ENCODE peak calls at places on chromosomes 7 and 10, in ten cellular contexts. One of them, this sample, is unnamed.
A peak's percentile ranks its signal among the peaks of the same experiment; 100 is the strongest.

GRCh38 chr10:103720328-103720963 is 134.9 kb downstream of the SH3PXD2A start:
- DNase-seq in Peyer's patch: no peak
- DNase-seq in cardiac muscle cell: peak; percentile 79
- DNase-seq in brain microvascular endothelial cell: no peak
- DNase-seq in CD8-positive, alpha-beta T cell: no peak
- DNase-seq in psoas muscle: no peak
- DNase-seq in A549: no peak
- DNase-seq in WERI-Rb-1: no peak
- DNase-seq in prostate gland: no peak
- DNase-seq in mesendoderm: peak; percentile 25
- DNase-seq in this sample: no peak

GRCh38 chr7:75575488-75576112 is 83.5 kb downstream of the SPDYE5 start:
- DNase-seq in Peyer's patch: no peak
- DNase-seq in cardiac muscle cell: no peak
- DNase-seq in brain microvascular endothelial cell: no peak
- DNase-seq in CD8-positive, alpha-beta T cell: no peak
- DNase-seq in psoas muscle: no peak
- DNase-seq in A549: no peak
- DNase-seq in WERI-Rb-1: peak; percentile 59
- DNase-seq in prostate gland: no peak
- DNase-seq in mesendoderm: no peak
- DNase-seq in this sample: peak; percentile 28

GRCh38 chr7:11319491-11320274 is 346.0 kb downstream of the PHF14 start:
- DNase-seq in Peyer's patch: no peak
- DNase-seq in cardiac muscle cell: no peak
- DNase-seq in brain microvascular endothelial cell: peak; percentile 57
- DNase-seq in CD8-positive, alpha-beta T cell: no peak
- DNase-seq in psoas muscle: no peak
- DNase-seq in A549: no peak
- DNase-seq in WERI-Rb-1: no peak
- DNase-seq in prostate gland: no peak
- DNase-seq in mesendoderm: no peak
- DNase-seq in this sample: no peak

GRCh38 chr10:10804061-10804460 is 213.6 kb upstream of the CELF2 start:
- DNase-seq in Peyer's patch: no peak
- DNase-seq in cardiac muscle cell: no peak
- DNase-seq in brain microvascular endothelial cell: no peak
- DNase-seq in CD8-positive, alpha-beta T cell: no peak
- DNase-seq in psoas muscle: no peak
- DNase-seq in A549: no peak
- DNase-seq in WERI-Rb-1: no peak
- DNase-seq in prostate gland: no peak
- DNase-seq in mesendoderm: no peak
- DNase-seq in this sample: no peak

GRCh38 chr10:73894245-73894971 is 16.5 kb upstream of the PLAU start:
- DNase-seq in Peyer's patch: no peak
- DNase-seq in cardiac muscle cell: no peak
- DNase-seq in brain microvascular endothelial cell: peak; percentile 82
- DNase-seq in CD8-positive, alpha-beta T cell: no peak
- DNase-seq in psoas muscle: no peak
- DNase-seq in A549: no peak
- DNase-seq in WERI-Rb-1: no peak
- DNase-seq in prostate gland: no peak
- DNase-seq in mesendoderm: no peak
- DNase-seq in this sample: no peak

GRCh38 chr10:34280599-34281374 is 534.3 kb downstream of the PARD3 start:
- DNase-seq in Peyer's patch: no peak
- DNase-seq in cardiac muscle cell: no peak
- DNase-seq in brain microvascular endothelial cell: peak; percentile 96
- DNase-seq in CD8-positive, alpha-beta T cell: no peak
- DNase-seq in psoas muscle: peak; percentile 39
- DNase-seq in A549: peak; percentile 35
- DNase-seq in WERI-Rb-1: no peak
- DNase-seq in prostate gland: peak; percentile 64
- DNase-seq in mesendoderm: peak; percentile 56
- DNase-seq in this sample: no peak

GRCh38 chr7:5314864-5315263 is 32.1 kb downstream of the SLC29A4 start:
- DNase-seq in Peyer's patch: no peak
- DNase-seq in cardiac muscle cell: no peak
- DNase-seq in brain microvascular endothelial cell: no peak
- DNase-seq in CD8-positive, alpha-beta T cell: no peak
- DNase-seq in psoas muscle: no peak
- DNase-seq in A549: no peak
- DNase-seq in WERI-Rb-1: no peak
- DNase-seq in prostate gland: no peak
- DNase-seq in mesendoderm: no peak
- DNase-seq in this sample: no peak

GRCh38 chr7:137343483-137343841 is at the start of gene PTN:
- DNase-seq in Peyer's patch: no peak
- DNase-seq in cardiac muscle cell: peak; percentile 69
- DNase-seq in brain microvascular endothelial cell: peak; percentile 14
- DNase-seq in CD8-positive, alpha-beta T cell: no peak
- DNase-seq in psoas muscle: peak; percentile 25
- DNase-seq in A549: no peak
- DNase-seq in WERI-Rb-1: peak; percentile 16
- DNase-seq in prostate gland: peak; percentile 14
- DNase-seq in mesendoderm: peak; percentile 90
- DNase-seq in this sample: peak; percentile 9

GRCh38 chr7:43640679-43641078 is 57.8 kb downstream of the STK17A start:
- DNase-seq in Peyer's patch: no peak
- DNase-seq in cardiac muscle cell: no peak
- DNase-seq in brain microvascular endothelial cell: no peak
- DNase-seq in CD8-positive, alpha-beta T cell: no peak
- DNase-seq in psoas muscle: no peak
- DNase-seq in A549: no peak
- DNase-seq in WERI-Rb-1: no peak
- DNase-seq in prostate gland: no peak
- DNase-seq in mesendoderm: no peak
- DNase-seq in this sample: no peak

GRCh38 chr7:43642897-43643630 is 60.2 kb downstream of the STK17A start:
- DNase-seq in Peyer's patch: no peak
- DNase-seq in cardiac muscle cell: no peak
- DNase-seq in brain microvascular endothelial cell: no peak
- DNase-seq in CD8-positive, alpha-beta T cell: no peak
- DNase-seq in psoas muscle: no peak
- DNase-seq in A549: no peak
- DNase-seq in WERI-Rb-1: no peak
- DNase-seq in prostate gland: no peak
- DNase-seq in mesendoderm: no peak
- DNase-seq in this sample: no peak

GRCh38 chr7:43643842-43644241 is 60.9 kb downstream of the STK17A start:
- DNase-seq in Peyer's patch: no peak
- DNase-seq in cardiac muscle cell: no peak
- DNase-seq in brain microvascular endothelial cell: no peak
- DNase-seq in CD8-positive, alpha-beta T cell: no peak
- DNase-seq in psoas muscle: no peak
- DNase-seq in A549: no peak
- DNase-seq in WERI-Rb-1: no peak
- DNase-seq in prostate gland: no peak
- DNase-seq in mesendoderm: no peak
- DNase-seq in this sample: no peak

GRCh38 chr7:43637114-43637806 is 54.4 kb downstream of the STK17A start:
- DNase-seq in Peyer's patch: no peak
- DNase-seq in cardiac muscle cell: no peak
- DNase-seq in brain microvascular endothelial cell: no peak
- DNase-seq in CD8-positive, alpha-beta T cell: no peak
- DNase-seq in psoas muscle: no peak
- DNase-seq in A549: no peak
- DNase-seq in WERI-Rb-1: no peak
- DNase-seq in prostate gland: no peak
- DNase-seq in mesendoderm: no peak
- DNase-seq in this sample: no peak

DNA sequence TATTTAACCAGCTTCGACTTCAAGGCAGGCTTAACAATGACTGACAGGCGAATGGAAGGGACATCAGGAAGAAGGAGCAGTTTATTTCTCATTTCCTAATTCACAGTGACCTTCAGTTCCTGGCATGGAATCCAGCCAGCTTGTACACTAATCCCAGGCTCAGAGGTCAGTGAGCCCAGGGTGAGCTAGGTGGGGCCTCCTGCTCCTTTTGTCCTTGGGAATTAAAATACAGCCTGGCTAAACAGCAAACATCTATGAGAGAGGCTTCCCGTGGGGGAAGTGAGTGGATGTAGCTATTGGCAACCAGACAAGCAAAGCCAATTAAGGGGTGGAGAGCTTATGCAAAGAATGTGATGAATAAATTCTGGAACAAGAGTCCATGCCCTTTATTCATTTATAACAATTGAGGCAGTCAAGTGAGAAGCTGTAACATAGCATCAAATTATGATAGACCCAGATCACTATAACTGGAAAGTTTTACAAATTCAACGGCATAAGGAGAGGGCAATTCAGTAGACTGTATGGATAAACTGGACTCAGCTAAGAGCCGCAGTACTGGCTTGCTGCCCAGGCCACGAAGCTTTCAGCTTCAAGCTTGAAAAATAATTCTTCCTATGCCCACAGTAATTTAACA is 57.1 kb downstream of the STK17A start:
- DNase-seq in Peyer's patch: peak; percentile 84
- DNase-seq in cardiac muscle cell: peak; percentile 17
- DNase-seq in brain microvascular endothelial cell: peak; percentile 85
- DNase-seq in CD8-positive, alpha-beta T cell: no peak
- DNase-seq in psoas muscle: no peak
- DNase-seq in A549: no peak
- DNase-seq in WERI-Rb-1: peak; percentile 82
- DNase-seq in prostate gland: no peak
- DNase-seq in mesendoderm: peak; percentile 40
- DNase-seq in this sample: no peak
- H3K27ac ChIP-seq in Peyer's patch: peak overlapping the region; percentile 60
- H3K27ac ChIP-seq in cardiac muscle cell: peak overlapping the region; percentile 74
- H3K27ac ChIP-seq in brain microvascular endothelial cell: peak overlapping the region; percentile 83
- H3K27ac ChIP-seq in CD8-positive, alpha-beta T cell: peak overlapping the region; percentile 45
- H3K27ac ChIP-seq in psoas muscle: no peak overlapping the region
- H3K27ac ChIP-seq in A549: peak overlapping the region; percentile 17
- H3K27ac ChIP-seq in WERI-Rb-1: peak overlapping the region; percentile 73
- H3K27ac ChIP-seq in prostate gland: no peak overlapping the region
- H3K27ac ChIP-seq in mesendoderm: no peak overlapping the region
- H3K27ac ChIP-seq in this sample: peak overlapping the region; percentile 6

GRCh38 chr10:118595598-118596425 is at the start of gene PRLHR:
- DNase-seq in Peyer's patch: no peak
- DNase-seq in cardiac muscle cell: peak; percentile 89
- DNase-seq in brain microvascular endothelial cell: peak; percentile 13
- DNase-seq in CD8-positive, alpha-beta T cell: peak; percentile 9
- DNase-seq in psoas muscle: no peak
- DNase-seq in A549: peak; percentile 35
- DNase-seq in WERI-Rb-1: peak; percentile 87
- DNase-seq in prostate gland: no peak
- DNase-seq in mesendoderm: peak; percentile 86
- DNase-seq in this sample: peak; percentile 17
- H3K4me3 ChIP-seq in Peyer's patch: no peak within 1 kb of the TSS
- H3K4me3 ChIP-seq in cardiac muscle cell: no peak within 1 kb of the TSS
- H3K4me3 ChIP-seq in brain microvascular endothelial cell: no peak within 1 kb of the TSS
- H3K4me3 ChIP-seq in CD8-positive, alpha-beta T cell: peak within 1 kb of the TSS; percentile 1
- H3K4me3 ChIP-seq in psoas muscle: no peak within 1 kb of the TSS
- H3K4me3 ChIP-seq in A549: no peak within 1 kb of the TSS
- H3K4me3 ChIP-seq in WERI-Rb-1: peak within 1 kb of the TSS; percentile 66
- H3K4me3 ChIP-seq in prostate gland: no peak within 1 kb of the TSS
- H3K4me3 ChIP-seq in mesendoderm: no peak within 1 kb of the TSS
- H3K4me3 ChIP-seq in this sample: peak within 1 kb of the TSS; percentile 41

GRCh38 chr10:86077271-86077670 is 289.3 kb downstream of the GRID1 start:
- DNase-seq in Peyer's patch: no peak
- DNase-seq in cardiac muscle cell: no peak
- DNase-seq in brain microvascular endothelial cell: no peak
- DNase-seq in CD8-positive, alpha-beta T cell: no peak
- DNase-seq in psoas muscle: no peak
- DNase-seq in A549: no peak
- DNase-seq in WERI-Rb-1: no peak
- DNase-seq in prostate gland: no peak
- DNase-seq in mesendoderm: no peak
- DNase-seq in this sample: no peak

GRCh38 chr10:86075512-86075911 is 291.1 kb downstream of the GRID1 start:
- DNase-seq in Peyer's patch: no peak
- DNase-seq in cardiac muscle cell: no peak
- DNase-seq in brain microvascular endothelial cell: no peak
- DNase-seq in CD8-positive, alpha-beta T cell: no peak
- DNase-seq in psoas muscle: no peak
- DNase-seq in A549: no peak
- DNase-seq in WERI-Rb-1: no peak
- DNase-seq in prostate gland: no peak
- DNase-seq in mesendoderm: no peak
- DNase-seq in this sample: no peak

GRCh38 chr10:86079088-86079487 is 287.5 kb downstream of the GRID1 start:
- DNase-seq in Peyer's patch: no peak
- DNase-seq in cardiac muscle cell: no peak
- DNase-seq in brain microvascular endothelial cell: no peak
- DNase-seq in CD8-positive, alpha-beta T cell: no peak
- DNase-seq in psoas muscle: no peak
- DNase-seq in A549: no peak
- DNase-seq in WERI-Rb-1: no peak
- DNase-seq in prostate gland: no peak
- DNase-seq in mesendoderm: peak; percentile 92
- DNase-seq in this sample: peak; percentile 48

GRCh38 chr10:86077871-86078638 is 288.5 kb downstream of the GRID1 start:
- DNase-seq in Peyer's patch: no peak
- DNase-seq in cardiac muscle cell: no peak
- DNase-seq in brain microvascular endothelial cell: no peak
- DNase-seq in CD8-positive, alpha-beta T cell: no peak
- DNase-seq in psoas muscle: no peak
- DNase-seq in A549: no peak
- DNase-seq in WERI-Rb-1: no peak
- DNase-seq in prostate gland: no peak
- DNase-seq in mesendoderm: no peak
- DNase-seq in this sample: no peak

DNA sequence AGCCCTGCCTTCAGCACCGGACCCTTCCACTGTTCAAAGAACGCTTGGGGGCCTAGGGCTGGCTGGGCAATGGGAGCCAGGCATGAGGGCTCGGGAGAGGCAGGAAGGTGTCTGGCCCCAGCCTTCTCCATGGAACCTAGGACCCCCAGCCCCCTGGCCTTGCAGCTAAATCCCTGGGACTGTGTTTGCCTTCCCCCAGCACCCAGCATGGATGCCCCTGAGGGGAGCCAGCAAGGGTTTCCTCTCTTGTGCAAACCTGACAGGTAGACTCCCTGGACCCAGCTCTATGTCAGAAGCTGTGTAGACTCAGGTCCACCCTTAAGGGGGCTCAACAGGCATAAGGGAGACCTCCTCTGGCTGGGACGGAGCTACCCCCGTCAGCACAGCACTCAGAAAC is 288.0 kb downstream of the GRID1 start:
- DNase-seq in Peyer's patch: peak; percentile 24
- DNase-seq in cardiac muscle cell: no peak
- DNase-seq in brain microvascular endothelial cell: no peak
- DNase-seq in CD8-positive, alpha-beta T cell: no peak
- DNase-seq in psoas muscle: no peak
- DNase-seq in A549: no peak
- DNase-seq in WERI-Rb-1: no peak
- DNase-seq in prostate gland: no peak
- DNase-seq in mesendoderm: no peak
- DNase-seq in this sample: no peak
- H3K27ac ChIP-seq in Peyer's patch: no peak overlapping the region
- H3K27ac ChIP-seq in cardiac muscle cell: no peak overlapping the region
- H3K27ac ChIP-seq in brain microvascular endothelial cell: no peak overlapping the region
- H3K27ac ChIP-seq in CD8-positive, alpha-beta T cell: no peak overlapping the region
- H3K27ac ChIP-seq in psoas muscle: no peak overlapping the region
- H3K27ac ChIP-seq in A549: no peak overlapping the region
- H3K27ac ChIP-seq in WERI-Rb-1: no peak overlapping the region
- H3K27ac ChIP-seq in prostate gland: no peak overlapping the region
- H3K27ac ChIP-seq in mesendoderm: no peak overlapping the region
- H3K27ac ChIP-seq in this sample: peak overlapping the region; percentile 63

DNA sequence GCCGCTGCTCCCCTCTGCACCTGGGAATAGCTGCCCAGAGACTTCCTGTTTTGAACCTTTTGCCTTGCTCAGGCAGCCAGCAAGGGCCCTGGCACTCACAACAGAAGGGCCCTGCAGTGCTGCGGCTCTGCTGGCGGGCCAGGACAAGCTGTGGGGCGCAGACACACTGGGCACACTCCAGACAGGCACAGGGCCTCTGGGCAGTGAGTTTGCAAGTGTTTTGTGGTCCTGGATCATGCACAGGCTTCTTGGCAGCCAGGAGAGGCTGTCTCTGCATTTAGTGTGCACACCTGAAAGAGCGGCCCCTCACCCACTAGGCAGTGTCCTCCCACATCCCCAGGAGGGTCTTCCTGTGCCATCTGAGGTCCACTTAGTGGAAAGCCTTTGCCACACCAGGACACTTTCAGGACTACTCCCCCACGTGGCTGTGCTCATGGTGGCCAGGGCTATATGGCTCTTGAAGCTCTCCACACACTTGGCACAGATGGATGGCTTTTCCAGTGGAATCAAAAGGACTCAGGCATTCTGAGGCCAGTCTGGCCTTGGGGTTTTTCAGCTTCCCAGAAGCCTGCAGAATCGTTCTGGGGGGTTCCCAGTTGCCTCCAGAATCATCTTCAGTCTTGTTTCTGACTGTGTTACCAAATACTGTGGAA is 5.0 kb upstream of the ATP6V0E2 start:
- DNase-seq in Peyer's patch: no peak
- DNase-seq in cardiac muscle cell: peak; percentile 36
- DNase-seq in brain microvascular endothelial cell: no peak
- DNase-seq in CD8-positive, alpha-beta T cell: no peak
- DNase-seq in psoas muscle: no peak
- DNase-seq in A549: no peak
- DNase-seq in WERI-Rb-1: no peak
- DNase-seq in prostate gland: no peak
- DNase-seq in mesendoderm: no peak
- DNase-seq in this sample: no peak
- H3K4me3 ChIP-seq in Peyer's patch: no peak overlapping the region
- H3K4me3 ChIP-seq in cardiac muscle cell: no peak overlapping the region
- H3K4me3 ChIP-seq in brain microvascular endothelial cell: no peak overlapping the region
- H3K4me3 ChIP-seq in CD8-positive, alpha-beta T cell: peak overlapping the region; percentile 9
- H3K4me3 ChIP-seq in psoas muscle: no peak overlapping the region
- H3K4me3 ChIP-seq in A549: no peak overlapping the region
- H3K4me3 ChIP-seq in WERI-Rb-1: no peak overlapping the region
- H3K4me3 ChIP-seq in prostate gland: no peak overlapping the region
- H3K4me3 ChIP-seq in mesendoderm: no peak overlapping the region
- H3K4me3 ChIP-seq in this sample: no peak overlapping the region